ENCODE peak calls at places on chromosomes 2 and 18, in six cellular contexts. One of them, this sample, is unnamed.

GRCh38 chr2:205768815-205769493 is 86.7 kb downstream of the NRP2 start:
- DNase-seq in prostate gland: peak; percentile 31
- DNase-seq in tibial nerve: no peak
- DNase-seq in K562: no peak
- DNase-seq in testis: no peak
- DNase-seq in GM12891: no peak
- DNase-seq in this sample: no peak

GRCh38 chr2:159612255-159612901 is 4.0 kb downstream of the BAZ2B start:
- DNase-seq in prostate gland: no peak
- DNase-seq in tibial nerve: no peak
- DNase-seq in K562: peak; percentile 16
- DNase-seq in testis: no peak
- DNase-seq in GM12891: no peak
- DNase-seq in this sample: peak; percentile 55

GRCh38 chr2:47519604-47520301 is 116.8 kb downstream of the MSH2 start:
- DNase-seq in prostate gland: no peak
- DNase-seq in tibial nerve: no peak
- DNase-seq in K562: no peak
- DNase-seq in testis: peak; percentile 15
- DNase-seq in GM12891: no peak
- DNase-seq in this sample: no peak

GRCh38 chr18:48787523-48788151 is 163.1 kb downstream of the SMAD7 start:
- DNase-seq in prostate gland: no peak
- DNase-seq in tibial nerve: no peak
- DNase-seq in K562: no peak
- DNase-seq in testis: no peak
- DNase-seq in GM12891: no peak
- DNase-seq in this sample: no peak

GRCh38 chr2:100011272-100011711 is 131.1 kb downstream of the AFF3 start:
- DNase-seq in prostate gland: no peak
- DNase-seq in tibial nerve: no peak
- DNase-seq in K562: no peak
- DNase-seq in testis: no peak
- DNase-seq in GM12891: no peak
- DNase-seq in this sample: no peak

GRCh38 chr2:105521176-105521575 is 122.3 kb upstream of the FHL2 start:
- DNase-seq in prostate gland: no peak
- DNase-seq in tibial nerve: no peak
- DNase-seq in K562: no peak
- DNase-seq in testis: no peak
- DNase-seq in GM12891: no peak
- DNase-seq in this sample: no peak

GRCh38 chr2:3054066-3054465 is 323.6 kb downstream of the EIPR1 start:
- DNase-seq in prostate gland: no peak
- DNase-seq in tibial nerve: no peak
- DNase-seq in K562: no peak
- DNase-seq in testis: no peak
- DNase-seq in GM12891: no peak
- DNase-seq in this sample: no peak

GRCh38 chr2:34104601-34105000 is 505.5 kb upstream of the FAM98A start:
- DNase-seq in prostate gland: no peak
- DNase-seq in tibial nerve: no peak
- DNase-seq in K562: no peak
- DNase-seq in testis: no peak
- DNase-seq in GM12891: no peak
- DNase-seq in this sample: no peak

GRCh38 chr18:62919109-62919838 is 203.9 kb downstream of the PHLPP1 start:
- DNase-seq in prostate gland: no peak
- DNase-seq in tibial nerve: no peak
- DNase-seq in K562: no peak
- DNase-seq in testis: no peak
- DNase-seq in GM12891: no peak
- DNase-seq in this sample: no peak

GRCh38 chr2:36708119-36708741 is 11.7 kb downstream of the VIT start:
- DNase-seq in prostate gland: no peak
- DNase-seq in tibial nerve: peak; percentile 47
- DNase-seq in K562: no peak
- DNase-seq in testis: peak; percentile 28
- DNase-seq in GM12891: no peak
- DNase-seq in this sample: peak; percentile 66

GRCh38 chr2:235665656-235666239 is 171.9 kb downstream of the AGAP1 start:
- DNase-seq in prostate gland: no peak
- DNase-seq in tibial nerve: no peak
- DNase-seq in K562: no peak
- DNase-seq in testis: no peak
- DNase-seq in GM12891: no peak
- DNase-seq in this sample: no peak

GRCh38 chr2:76861708-76862107 is 660.5 kb downstream of the LRRTM4 start:
- DNase-seq in prostate gland: no peak
- DNase-seq in tibial nerve: no peak
- DNase-seq in K562: no peak
- DNase-seq in testis: no peak
- DNase-seq in GM12891: no peak
- DNase-seq in this sample: peak; percentile 22

GRCh38 chr18:79554321-79554720 is 125.3 kb upstream of the CTDP1 start:
- DNase-seq in prostate gland: no peak
- DNase-seq in tibial nerve: no peak
- DNase-seq in K562: no peak
- DNase-seq in testis: no peak
- DNase-seq in GM12891: no peak
- DNase-seq in this sample: no peak

GRCh38 chr2:111662039-111662740 is 221.8 kb downstream of the ANAPC1 start:
- DNase-seq in prostate gland: no peak
- DNase-seq in tibial nerve: no peak
- DNase-seq in K562: no peak
- DNase-seq in testis: no peak
- DNase-seq in GM12891: no peak
- DNase-seq in this sample: no peak

GRCh38 chr2:78263571-78263970 is 741.4 kb upstream of the LRRTM4 start:
- DNase-seq in prostate gland: no peak
- DNase-seq in tibial nerve: no peak
- DNase-seq in K562: no peak
- DNase-seq in testis: no peak
- DNase-seq in GM12891: no peak
- DNase-seq in this sample: no peak

GRCh38 chr18:32767400-32767799 is 5.4 kb downstream of the KLHL14 start:
- DNase-seq in prostate gland: no peak
- DNase-seq in tibial nerve: no peak
- DNase-seq in K562: no peak
- DNase-seq in testis: no peak
- DNase-seq in GM12891: no peak
- DNase-seq in this sample: no peak

GRCh38 chr2:19320813-19321212 is 37.6 kb downstream of the OSR1 start:
- DNase-seq in prostate gland: no peak
- DNase-seq in tibial nerve: no peak
- DNase-seq in K562: no peak
- DNase-seq in testis: no peak
- DNase-seq in GM12891: no peak
- DNase-seq in this sample: no peak

GRCh38 chr18:9707381-9708056 is 582 bp upstream of the RAB31 start:
- DNase-seq in prostate gland: no peak
- DNase-seq in tibial nerve: no peak
- DNase-seq in K562: no peak
- DNase-seq in testis: peak; percentile 49
- DNase-seq in GM12891: no peak
- DNase-seq in this sample: no peak

GRCh38 chr2:150140777-150141176 is 346.7 kb downstream of the RND3 start:
- DNase-seq in prostate gland: no peak
- DNase-seq in tibial nerve: no peak
- DNase-seq in K562: no peak
- DNase-seq in testis: no peak
- DNase-seq in GM12891: no peak
- DNase-seq in this sample: no peak

GRCh38 chr2:150143087-150143536 is 344.4 kb downstream of the RND3 start:
- DNase-seq in prostate gland: no peak
- DNase-seq in tibial nerve: no peak
- DNase-seq in K562: no peak
- DNase-seq in testis: no peak
- DNase-seq in GM12891: no peak
- DNase-seq in this sample: no peak

GRCh38 chr2:150138587-150138986 is 348.9 kb downstream of the RND3 start:
- DNase-seq in prostate gland: no peak
- DNase-seq in tibial nerve: no peak
- DNase-seq in K562: no peak
- DNase-seq in testis: no peak
- DNase-seq in GM12891: no peak
- DNase-seq in this sample: no peak

GRCh38 chr2:150142561-150142960 is 344.9 kb downstream of the RND3 start:
- DNase-seq in prostate gland: no peak
- DNase-seq in tibial nerve: no peak
- DNase-seq in K562: no peak
- DNase-seq in testis: no peak
- DNase-seq in GM12891: no peak
- DNase-seq in this sample: no peak

GRCh38 chr2:150141241-150142001 is 346.0 kb downstream of the RND3 start:
- DNase-seq in prostate gland: no peak
- DNase-seq in tibial nerve: no peak
- DNase-seq in K562: no peak
- DNase-seq in testis: no peak
- DNase-seq in GM12891: no peak
- DNase-seq in this sample: peak; percentile 18
- TF ChIP-seq POLR2A in prostate gland: no peak
- TF ChIP-seq POLR2A in tibial nerve: no peak
- TF ChIP-seq POLR2A in K562: no peak
- TF ChIP-seq POLR2A in testis: no peak
- TF ChIP-seq POLR2A in GM12891: no peak
- TF ChIP-seq POLR2A in this sample: no peak

DNA sequence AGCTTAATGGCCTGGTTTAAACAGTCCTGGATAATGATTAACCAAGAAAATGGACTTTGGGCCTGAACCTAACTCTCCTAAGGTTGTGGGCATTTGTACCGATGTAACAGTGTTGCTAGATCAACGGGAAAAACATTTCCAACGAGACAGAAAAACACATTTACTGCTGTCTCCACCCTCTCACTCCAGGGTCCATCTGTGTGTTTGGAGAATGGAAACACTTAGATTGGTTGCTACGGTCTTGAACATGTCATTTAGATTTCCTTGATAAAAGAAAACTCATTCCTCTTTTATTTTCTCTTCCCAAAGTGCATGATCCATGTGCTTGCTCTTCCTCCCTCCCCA is 88.0 kb downstream of the SOCS6 start:
- DNase-seq in prostate gland: no peak
- DNase-seq in tibial nerve: no peak
- DNase-seq in K562: no peak
- DNase-seq in testis: no peak
- DNase-seq in GM12891: no peak
- DNase-seq in this sample: no peak
- TF ChIP-seq POLR2A in prostate gland: no peak
- TF ChIP-seq POLR2A in tibial nerve: no peak
- TF ChIP-seq POLR2A in K562: no peak
- TF ChIP-seq POLR2A in testis: no peak
- TF ChIP-seq POLR2A in GM12891: no peak
- TF ChIP-seq POLR2A in this sample: no peak

GRCh38 chr2:63840785-63841253 is 877 bp upstream of the UGP2 start:
- DNase-seq in prostate gland: peak; percentile 99
- DNase-seq in tibial nerve: peak; percentile 98
- DNase-seq in K562: peak; percentile 95
- DNase-seq in testis: peak; percentile 100
- DNase-seq in GM12891: peak; percentile 74
- DNase-seq in this sample: peak; percentile 100

GRCh38 chr2:63842149-63843061 is 709 bp downstream of the UGP2 start:
- DNase-seq in prostate gland: peak; percentile 48
- DNase-seq in tibial nerve: peak; percentile 61
- DNase-seq in K562: peak; percentile 21
- DNase-seq in testis: peak; percentile 50
- DNase-seq in GM12891: no peak
- DNase-seq in this sample: peak; percentile 75

GRCh38 chr2:63843093-63843492 is 1.4 kb downstream of the UGP2 start:
- DNase-seq in prostate gland: no peak
- DNase-seq in tibial nerve: no peak
- DNase-seq in K562: no peak
- DNase-seq in testis: no peak
- DNase-seq in GM12891: no peak
- DNase-seq in this sample: no peak

GRCh38 chr2:63841254-63842022 is at the start of gene UGP2:
- DNase-seq in prostate gland: peak; percentile 91
- DNase-seq in tibial nerve: peak; percentile 87
- DNase-seq in K562: peak; percentile 81
- DNase-seq in testis: peak; percentile 94
- DNase-seq in GM12891: peak; percentile 42
- DNase-seq in this sample: peak; percentile 98

DNA sequence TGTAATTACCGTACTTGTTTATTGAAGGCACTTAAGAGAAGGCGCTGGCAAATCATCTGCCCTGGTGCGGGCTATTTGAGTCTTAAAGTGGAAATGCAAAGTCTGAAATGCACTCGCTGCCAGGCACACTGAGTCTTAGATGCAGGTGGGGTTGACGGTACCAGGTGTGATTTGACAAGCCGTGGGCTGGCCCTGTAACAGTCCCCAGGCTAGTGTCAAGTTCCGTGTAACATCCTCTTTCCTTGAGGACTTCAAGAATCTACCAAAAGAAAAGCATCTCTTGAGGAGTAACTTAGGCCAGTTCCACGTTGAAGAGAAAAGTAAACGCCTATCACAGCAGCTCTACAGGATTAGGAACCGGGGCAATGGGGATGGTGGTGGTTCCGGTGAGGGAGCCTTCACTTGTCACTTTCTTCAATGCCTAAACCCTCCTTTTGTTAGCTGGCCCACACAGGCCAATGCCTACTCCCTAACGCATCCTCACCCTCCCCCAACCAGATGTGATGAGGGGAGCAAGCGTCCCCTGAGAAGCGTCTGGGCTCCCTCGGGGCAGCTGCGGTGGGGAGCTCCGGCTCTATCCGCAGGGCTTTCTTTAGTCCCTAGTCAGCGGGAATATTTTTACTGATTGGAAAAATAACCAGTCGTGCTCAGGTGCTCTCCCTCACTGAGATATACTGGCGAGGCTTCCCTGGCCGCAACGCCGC is 1.5 kb upstream of the UGP2 start:
- DNase-seq in prostate gland: no peak
- DNase-seq in tibial nerve: peak; percentile 17
- DNase-seq in K562: no peak
- DNase-seq in testis: no peak
- DNase-seq in GM12891: peak; percentile 3
- DNase-seq in this sample: peak; percentile 86
- TF ChIP-seq POLR2A in prostate gland: no peak
- TF ChIP-seq POLR2A in tibial nerve: no peak
- TF ChIP-seq POLR2A in K562: no peak
- TF ChIP-seq POLR2A in testis: no peak
- TF ChIP-seq POLR2A in GM12891: no peak
- TF ChIP-seq POLR2A in this sample: no peak

DNA sequence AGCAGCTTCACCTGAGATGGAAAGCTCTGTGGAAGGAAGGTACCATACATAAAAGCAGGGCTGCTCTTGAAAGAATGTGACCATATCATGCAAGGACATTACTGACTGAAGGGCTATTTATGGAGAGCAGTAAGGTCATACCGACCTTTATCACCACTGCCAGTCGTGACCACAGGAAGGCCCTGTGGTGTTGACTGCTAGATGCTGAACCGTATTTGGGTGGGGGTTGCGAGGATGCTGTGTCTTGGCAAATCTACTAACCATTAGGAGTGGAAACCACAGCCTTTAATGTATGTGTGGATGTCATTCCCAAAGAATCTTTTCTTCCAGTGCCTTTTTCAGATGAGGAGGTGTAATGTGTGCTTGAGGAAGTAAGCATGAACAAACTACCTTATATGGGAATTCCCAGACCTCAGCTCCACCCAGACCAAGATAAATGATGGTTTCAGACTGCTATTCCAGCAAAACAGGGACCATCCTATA is 60.8 kb downstream of the LIMS1 start:
- DNase-seq in prostate gland: no peak
- DNase-seq in tibial nerve: no peak
- DNase-seq in K562: peak; percentile 65
- DNase-seq in testis: no peak
- DNase-seq in GM12891: no peak
- DNase-seq in this sample: peak; percentile 87
- TF ChIP-seq POLR2A in prostate gland: no peak
- TF ChIP-seq POLR2A in tibial nerve: no peak
- TF ChIP-seq POLR2A in K562: peak; percentile 51
- TF ChIP-seq POLR2A in testis: no peak
- TF ChIP-seq POLR2A in GM12891: no peak
- TF ChIP-seq POLR2A in this sample: no peak